ENCODE peak calls at places on chromosomes 13 and 19, in five cellular contexts. E is Caki2, R is ovary, J is mammary epithelial cell, X is HuH-7.5. F is an unnamed sample.

GRCh38 chr13:31930901-31931522 is 100.6 kb upstream of the FRY start:
- DNase-seq in E (no peak), R (no peak), J (no peak), X (no peak), F (no peak)

GRCh38 chr13:98195054-98195791 is 18.2 kb upstream of the RNF113B start:
- DNase-seq in E (no peak), R (no peak), J (no peak), X (no peak), F (no peak)

GRCh38 chr19:5149508-5149907 is 180.6 kb downstream of the KDM4B start:
- DNase-seq in E (no peak), R (no peak), J (no peak), X (no peak), F (no peak)

GRCh38 chr19:53912653-53913052 is 3.6 kb downstream of the CACNG7 start:
- DNase-seq in E (no peak), R (no peak), J (no peak), X (no peak), F (peak)

GRCh38 chr19:43555185-43555770 is 20.0 kb downstream of the XRCC1 start:
- DNase-seq in E (peak), R (peak), J (peak), X (peak), F (peak)

GRCh38 chr13:110555601-110556223 is 5.8 kb downstream of the RAB20 start:
- DNase-seq in E (no peak), R (no peak), J (no peak), X (no peak), F (no peak)

GRCh38 chr19:34269968-34270621 is 15.7 kb downstream of the GARRE1 start:
- DNase-seq in E (peak), R (no peak), J (peak), X (no peak), F (no peak)

GRCh38 chr13:25920931-25921330 is 130.9 kb downstream of the SHISA2 start:
- DNase-seq in E (no peak), R (no peak), J (no peak), X (no peak), F (no peak)

GRCh38 chr13:87123987-87124784 is 547.0 kb upstream of the SLITRK5 start:
- DNase-seq in E (peak), R (no peak), J (peak), X (no peak), F (no peak)

GRCh38 chr19:8615022-8615421 is 4.5 kb upstream of the ADAMTS10 start:
- DNase-seq in E (no peak), R (no peak), J (no peak), X (no peak), F (no peak)

GRCh38 chr13:32530841-32531253 is 7.7 kb downstream of the N4BP2L2 start:
- DNase-seq in E (peak), R (no peak), J (peak), X (no peak), F (peak)

GRCh38 chr19:49929611-49930482 is 543 bp upstream of the NUP62 start:
- DNase-seq in E (peak), R (peak), J (peak), X (peak), F (peak)

GRCh38 chr13:51739403-51740112 is 64.4 kb downstream of the DHRS12 start:
- DNase-seq in E (no peak), R (no peak), J (no peak), X (no peak), F (peak)

F was measured in testis.